ENCODE peak calls at places on chromosome 14, in eight cellular contexts. V is lower leg skin, A is right lobe of liver, N is neural progenitor cell, O is nephron progenitor cell, S is suprapubic skin, W is GM10248, R is cardiac muscle cell. E is an unnamed sample.

GRCh38 chr14:55662757-55663156 is 82.8 kb downstream of the KTN1 start:
- DNase-seq in R (no peak), W (no peak), V (no peak), O (no peak), A (no peak), S (no peak), N (no peak), E (no peak)

GRCh38 chr14:71130491-71131179 is 223.4 kb downstream of the PCNX1 start:
- DNase-seq in R (peak), N (no peak), S (no peak), W (no peak), O (no peak), A (no peak), V (no peak), E (peak)

GRCh38 chr14:67704484-67705089 is 2.9 kb downstream of the RDH12 start:
- DNase-seq in W (peak), V (no peak), S (no peak), N (peak), O (no peak), A (no peak), R (peak), E (peak)

GRCh38 chr14:102500190-102500661 is 9.3 kb downstream of the ANKRD9 start:
- DNase-seq in W (no peak), A (peak), O (no peak), V (peak), R (peak), N (no peak), S (peak), E (peak)

GRCh38 chr14:99673328-99674063 is 10.6 kb upstream of the CYP46A1 start:
- DNase-seq in R (no peak), O (no peak), S (no peak), A (no peak), W (no peak), V (no peak), N (no peak), E (no peak)

GRCh38 chr14:30779210-30779609 is 95.1 kb upstream of the COCH start:
- DNase-seq in N (no peak), S (no peak), O (no peak), W (no peak), R (no peak), A (no peak), V (no peak), E (no peak)

GRCh38 chr14:90624228-90624627 is 192.0 kb downstream of the TTC7B start:
- DNase-seq in O (no peak), R (no peak), V (no peak), A (no peak), W (no peak), N (no peak), S (no peak), E (peak)

GRCh38 chr14:66099931-66100330 is 386.2 kb upstream of the CCDC196 start:
- DNase-seq in W (peak), O (no peak), S (no peak), R (no peak), V (no peak), N (no peak), A (no peak), E (no peak)

GRCh38 chr14:35727764-35728163 is 81.3 kb downstream of the RALGAPA1 start:
- DNase-seq in W (no peak), S (no peak), A (no peak), R (no peak), N (no peak), O (no peak), V (no peak), E (no peak)

GRCh38 chr14:64196668-64197411 is 97.3 kb downstream of the ESR2 start:
- DNase-seq in O (peak), A (peak), R (peak), N (peak), V (no peak), S (no peak), W (no peak), E (no peak)

GRCh38 chr14:22487941-22488340 is 101.1 kb downstream of the DAD1 start:
- DNase-seq in S (no peak), V (no peak), O (no peak), A (no peak), R (no peak), W (no peak), N (no peak), E (no peak)

GRCh38 chr14:99745307-99745951 is 47.8 kb upstream of the EML1 start:
- DNase-seq in R (no peak), V (no peak), A (peak), O (no peak), N (no peak), S (no peak), W (no peak), E (no peak)

GRCh38 chr14:63764103-63764502 is 36.2 kb upstream of the SGPP1 start:
- DNase-seq in W (no peak), N (no peak), O (no peak), V (no peak), A (no peak), S (no peak), R (no peak), E (no peak)

GRCh38 chr14:52124791-52125661 is 56.2 kb upstream of the NID2 start:
- DNase-seq in N (peak), V (no peak), A (no peak), R (peak), S (no peak), W (no peak), O (no peak), E (no peak)

GRCh38 chr14:56046546-56046945 is 71.7 kb upstream of the PELI2 start:
- DNase-seq in S (no peak), R (no peak), N (no peak), A (no peak), W (no peak), O (no peak), V (no peak), E (no peak)

GRCh38 chr14:36207500-36207899 is 31.0 kb upstream of the PTCSC3 start:
- DNase-seq in W (no peak), N (peak), A (no peak), R (peak), O (no peak), V (no peak), S (no peak), E (no peak)

GRCh38 chr14:102255401-102256190 is 49.4 kb downstream of the MOK start:
- DNase-seq in S (peak), V (no peak), A (no peak), W (no peak), O (no peak), N (no peak), R (peak), E (no peak)

GRCh38 chr14:63853831-63854293 is 1.1 kb downstream of the SYNE2 start:
- DNase-seq in V (peak), S (peak), O (peak), A (peak), R (peak), W (peak), N (peak), E (no peak)

GRCh38 chr14:63027719-63028118 is 17.5 kb downstream of the KCNH5 start:
- DNase-seq in S (no peak), W (no peak), A (no peak), R (no peak), O (no peak), N (no peak), V (no peak), E (no peak)

GRCh38 chr14:78530078-78530477 is 359.9 kb downstream of the NRXN3 start:
- DNase-seq in W (no peak), N (peak), A (no peak), R (peak), O (peak), S (no peak), V (no peak), E (no peak)

GRCh38 chr14:74980746-74981661 is 21.7 kb upstream of the EIF2B2 start:
- DNase-seq in A (no peak), W (peak), O (peak), V (peak), N (peak), R (peak), S (peak), E (no peak)

GRCh38 chr14:103097994-103098957 is 3.8 kb downstream of the EXOC3L4 start:
- DNase-seq in W (no peak), V (no peak), A (peak), S (no peak), N (no peak), O (peak), R (no peak), E (peak)

GRCh38 chr14:64417042-64417770 is 29.1 kb downstream of the MTHFD1 start:
- DNase-seq in V (peak), O (no peak), W (no peak), S (no peak), N (no peak), A (no peak), R (peak), E (no peak)

GRCh38 chr14:91017011-91017410 is 43.4 kb downstream of the RPS6KA5 start:
- DNase-seq in O (no peak), R (no peak), S (no peak), W (no peak), A (no peak), N (no peak), V (no peak), E (no peak)

GRCh38 chr14:32059702-32060101 is 17.4 kb upstream of the ARHGAP5 start:
- DNase-seq in O (no peak), A (no peak), R (no peak), V (no peak), S (no peak), W (no peak), N (no peak), E (no peak)

GRCh38 chr14:72178517-72178916 is 246.3 kb downstream of the RGS6 start:
- DNase-seq in V (no peak), W (no peak), S (no peak), N (no peak), A (no peak), O (no peak), R (no peak), E (no peak)

GRCh38 chr14:77663289-77663688 is 44.5 kb downstream of the ALKBH1 start:
- DNase-seq in R (no peak), S (no peak), A (no peak), O (no peak), N (no peak), W (no peak), V (no peak), E (no peak)

GRCh38 chr14:85142982-85143381 is 387.0 kb upstream of the FLRT2 start:
- DNase-seq in A (no peak), V (no peak), R (no peak), N (no peak), O (no peak), W (no peak), S (no peak), E (no peak)

GRCh38 chr14:92176476-92176875 is 54.7 kb downstream of the CPSF2 start:
- DNase-seq in V (no peak), A (no peak), R (no peak), S (no peak), O (no peak), N (no peak), W (no peak), E (no peak)

GRCh38 chr14:89011727-89012271 is 187.3 kb downstream of the TTC8 start:
- DNase-seq in V (no peak), N (no peak), S (no peak), O (no peak), W (no peak), R (no peak), A (no peak), E (no peak)

GRCh38 chr14:48582938-48583337 is 907.5 kb upstream of the MDGA2 start:
- DNase-seq in S (no peak), O (no peak), R (no peak), N (no peak), A (no peak), W (no peak), V (no peak), E (no peak)

GRCh38 chr14:23301969-23302289 is 730 bp downstream of the PPP1R3E start:
- DNase-seq in A (no peak), W (no peak), O (no peak), N (no peak), V (no peak), S (no peak), R (no peak), E (no peak)

GRCh38 chr14:31792726-31793125 is 231.5 kb downstream of the NUBPL start:
- DNase-seq in V (no peak), W (no peak), S (no peak), O (no peak), R (no peak), N (no peak), A (no peak), E (no peak)

GRCh38 chr14:53273671-53274072 is 120.5 kb upstream of the DDHD1 start:
- DNase-seq in S (no peak), O (no peak), V (no peak), W (no peak), R (peak), N (no peak), A (no peak), E (no peak)

DNA sequence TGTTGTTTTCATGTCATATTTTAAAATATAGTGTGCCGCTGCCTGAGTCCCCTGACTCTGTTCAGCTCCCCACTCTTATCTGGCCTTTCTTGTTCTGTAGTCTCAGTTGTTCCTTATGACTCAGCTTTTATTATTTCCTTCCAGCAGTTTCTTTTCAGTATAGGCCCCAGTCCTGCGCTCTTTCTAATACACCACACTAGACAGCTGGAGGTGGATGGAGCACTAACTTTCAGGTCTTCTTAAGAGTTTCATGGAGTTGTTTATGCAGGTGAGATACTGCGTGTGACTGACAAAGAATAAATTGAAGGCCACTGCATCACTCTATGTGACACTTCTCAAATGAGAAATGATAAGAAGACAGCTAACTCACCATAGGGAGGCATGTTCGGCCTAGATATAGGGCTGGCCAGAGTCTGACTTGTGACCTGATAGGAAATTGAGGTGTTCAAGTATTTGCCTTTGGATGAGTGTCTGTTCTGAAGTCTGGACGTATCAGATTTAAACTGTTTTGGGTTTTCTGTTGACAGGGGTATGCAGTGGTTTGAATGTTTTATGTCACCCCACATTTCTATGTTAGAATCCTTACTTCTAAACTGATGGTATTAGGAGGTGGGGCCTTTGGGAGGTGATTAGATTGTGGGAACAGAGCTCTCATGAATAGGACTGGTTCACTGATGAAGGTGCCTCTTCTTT is 60.8 kb upstream of the CLMN start:
- DNase-seq in S (no peak), A (no peak), R (no peak), W (no peak), V (no peak), N (no peak), O (no peak), E (no peak)
- TF ChIP-seq CTCF in S (no peak), A (no peak), R (no peak), W (no peak), V (no peak), N (no peak), O (no peak), E (no peak)

GRCh38 chr14:106372870-106373657 is 846.7 kb downstream of the TMEM121 start:
- DNase-seq in W (peak), N (no peak), A (peak), R (no peak), S (no peak), V (peak), O (no peak), E (no peak)
- TF ChIP-seq CTCF in W (peak), N (peak), A (peak), R (no peak), S (peak), V (no peak), O (no peak), E (peak)

DNA sequence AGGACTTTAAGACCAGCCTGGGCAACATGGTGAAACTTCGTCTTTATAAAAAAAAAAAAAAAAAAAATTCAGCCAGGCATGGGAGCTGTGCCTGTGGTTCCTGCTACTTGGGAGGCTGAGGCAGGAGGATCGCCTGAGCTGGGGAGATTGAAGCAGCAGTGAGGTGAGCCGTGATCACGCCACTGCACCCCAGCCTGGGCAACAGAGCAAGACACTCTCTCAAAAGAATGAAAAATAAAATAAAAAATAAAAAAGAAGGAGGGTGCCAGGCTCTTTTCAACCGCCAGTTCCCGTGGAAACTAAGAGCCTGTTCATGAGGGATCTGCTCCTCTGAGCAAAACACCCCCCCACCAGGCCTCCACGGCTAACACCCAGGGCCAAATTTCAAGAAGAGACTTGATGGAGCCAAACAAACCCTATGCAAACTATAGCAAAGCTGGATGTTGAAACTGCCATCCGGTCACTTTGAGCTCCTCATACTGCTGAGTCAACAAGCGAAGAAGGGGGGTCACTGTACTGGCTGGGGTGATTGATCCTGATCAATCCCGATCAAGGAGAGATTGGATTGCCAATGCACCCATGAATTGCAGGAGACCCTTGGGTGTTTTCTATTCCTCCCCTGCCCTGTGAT is 23.4 kb downstream of the DLK1 start:
- DNase-seq in V (peak), N (no peak), O (no peak), W (no peak), R (no peak), S (peak), A (no peak), E (no peak)
- TF ChIP-seq CTCF in V (no peak), N (no peak), O (no peak), W (no peak), R (no peak), S (no peak), A (no peak), E (no peak)

DNA sequence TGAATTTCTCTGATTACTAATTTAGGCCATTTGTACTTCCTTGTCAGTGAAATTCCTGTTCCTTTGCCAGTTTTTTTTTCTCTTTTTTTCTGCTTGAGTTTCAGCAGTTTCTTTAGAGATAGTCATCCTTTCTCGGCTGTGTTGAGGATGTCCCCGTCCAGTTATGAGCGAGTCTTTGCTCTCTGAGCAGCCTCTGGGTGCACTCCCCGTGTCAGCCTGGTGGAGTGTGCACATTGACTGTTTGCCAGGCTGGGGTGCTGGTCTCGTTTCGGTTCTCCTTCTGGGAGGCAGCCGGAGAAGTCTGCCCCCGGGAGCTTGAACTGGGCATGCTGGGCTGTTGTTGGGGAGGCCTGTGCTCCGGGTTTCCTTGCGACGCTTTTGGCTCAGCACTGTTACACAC is 3.0 kb downstream of the PACS2 start:
- DNase-seq in S (no peak), W (no peak), N (no peak), V (peak), A (no peak), O (no peak), R (peak), E (peak)
- TF ChIP-seq CTCF in S (peak), W (no peak), N (no peak), V (no peak), A (no peak), O (no peak), R (peak), E (peak)